ENCODE peak calls at places on chromosomes 5 and 9, in seven cellular contexts. W is A549, R is HCT116, P is body of pancreas, J is sigmoid colon, T is esophagus squamous epithelium, Z is uterus. L is an unnamed sample.

GRCh38 chr9:98515506-98516204 is 193.1 kb downstream of the GABBR2 start:
- DNase-seq in J (no peak), R (no peak), W (no peak), P (no peak), T (no peak), Z (no peak), L (no peak)

GRCh38 chr5:84301535-84301934 is 83.1 kb downstream of the EDIL3 start:
- DNase-seq in W (no peak), R (no peak), P (no peak), Z (no peak), J (no peak), T (no peak), L (no peak)

GRCh38 chr5:65013141-65013540 is 244.4 kb downstream of the CWC27 start:
- DNase-seq in R (no peak), J (no peak), P (no peak), T (no peak), W (no peak), Z (no peak), L (no peak)

GRCh38 chr9:76316069-76316468 is 78.2 kb downstream of the RFK start:
- DNase-seq in T (no peak), W (no peak), R (no peak), Z (no peak), P (no peak), J (no peak), L (no peak)

GRCh38 chr5:137688248-137688840 is 47.5 kb downstream of the KLHL3 start:
- DNase-seq in J (no peak), T (no peak), W (no peak), P (no peak), R (no peak), Z (no peak), L (no peak)

GRCh38 chr5:168064933-168065622 is 226.4 kb upstream of the WWC1 start:
- DNase-seq in J (no peak), T (no peak), R (no peak), W (no peak), Z (no peak), P (no peak), L (no peak)

GRCh38 chr9:94829380-94830070 is 103.0 kb downstream of the AOPEP start:
- DNase-seq in J (no peak), R (no peak), T (no peak), W (no peak), Z (no peak), P (no peak), L (no peak)

GRCh38 chr9:33416996-33417395 is 14.6 kb upstream of the AQP7 start:
- DNase-seq in R (no peak), T (no peak), W (no peak), P (no peak), Z (no peak), J (no peak), L (no peak)

GRCh38 chr5:65334077-65334476 is 147.6 kb downstream of the ADAMTS6 start:
- DNase-seq in T (no peak), W (no peak), R (no peak), P (peak; percentile 80), J (no peak), Z (no peak), L (peak; percentile 16)

GRCh38 chr9:80866576-80867227 is 822.6 kb downstream of the TLE1 start:
- DNase-seq in T (no peak), J (no peak), P (no peak), R (no peak), Z (no peak), W (no peak), L (no peak)

GRCh38 chr5:14156611-14157493 is 13.7 kb downstream of the TRIO start:
- DNase-seq in R (peak; percentile 32), J (no peak), T (no peak), W (peak; percentile 70), Z (peak; percentile 63), P (no peak), L (no peak)

GRCh38 chr5:39584921-39585320 is 160.1 kb upstream of the DAB2 start:
- DNase-seq in W (no peak), R (no peak), Z (no peak), T (no peak), J (no peak), P (no peak), L (no peak)

GRCh38 chr5:4700082-4700481 is 440.0 kb upstream of the ADAMTS16 start:
- DNase-seq in T (no peak), R (no peak), J (no peak), W (no peak), P (peak; percentile 61), Z (no peak), L (no peak)

GRCh38 chr5:135560858-135561257 is 17.9 kb downstream of the CXCL14 start:
- DNase-seq in Z (peak; percentile 17), P (peak; percentile 86), R (peak; percentile 65), W (peak; percentile 86), J (peak; percentile 83), T (no peak), L (peak; percentile 79)

GRCh38 chr9:132894857-132895846 is 16.5 kb downstream of the SPACA9 start:
- DNase-seq in Z (no peak), T (no peak), W (no peak), R (no peak), J (no peak), P (no peak), L (no peak)

GRCh38 chr9:2638871-2639673 is 17.5 kb downstream of the VLDLR start:
- DNase-seq in R (no peak), Z (no peak), P (no peak), J (no peak), T (no peak), W (no peak), L (no peak)

GRCh38 chr9:35882265-35882848 is 12.2 kb upstream of the OR13J1 start:
- DNase-seq in W (peak; percentile 87), Z (peak; percentile 87), R (peak; percentile 71), P (peak; percentile 91), J (peak; percentile 92), T (no peak), L (peak; percentile 90)

GRCh38 chr5:165404917-165405316 is 1899.5 kb downstream of the MAT2B start:
- DNase-seq in T (no peak), W (no peak), J (no peak), R (no peak), P (no peak), Z (no peak), L (no peak)

GRCh38 chr9:137237759-137238726 is 3.0 kb upstream of the TUBB4B start:
- DNase-seq in P (peak; percentile 46), J (no peak), Z (no peak), W (no peak), R (no peak), T (no peak), L (peak; percentile 75)

GRCh38 chr9:125700791-125701190 is 6.2 kb downstream of the MAPKAP1 start:
- DNase-seq in P (no peak), T (no peak), J (no peak), R (no peak), W (no peak), Z (no peak), L (no peak)

GRCh38 chr5:12794476-12795332 is 890.5 kb upstream of the CTNND2 start:
- DNase-seq in P (no peak), R (no peak), Z (no peak), T (no peak), J (no peak), W (no peak), L (no peak)

GRCh38 chr5:59008816-59009473 is 426.1 kb downstream of the RAB3C start:
- DNase-seq in T (no peak), R (no peak), Z (no peak), J (no peak), P (no peak), W (no peak), L (no peak)

GRCh38 chr9:106921341-106921899 is 58.5 kb downstream of the ZNF462 start:
- DNase-seq in R (peak; percentile 23), Z (peak; percentile 66), T (no peak), P (peak; percentile 26), J (no peak), W (no peak), L (peak; percentile 32)

GRCh38 chr9:134301387-134302129 is 24.7 kb upstream of the RXRA start:
- DNase-seq in P (no peak), J (no peak), R (no peak), T (no peak), W (no peak), Z (no peak), L (no peak)

GRCh38 chr9:128072144-128073021 is 4.4 kb downstream of the SLC25A25 start:
- DNase-seq in P (peak; percentile 70), T (no peak), Z (peak; percentile 90), R (no peak), W (no peak), J (peak; percentile 95), L (peak; percentile 89)

GRCh38 chr5:6736106-6736505 is 22.9 kb downstream of the TENT4A start:
- DNase-seq in T (no peak), R (no peak), Z (no peak), W (no peak), P (peak; percentile 46), J (peak; percentile 26), L (no peak)

GRCh38 chr5:140042551-140043507 is at the start of gene NRG2:
- DNase-seq in P (peak; percentile 80), Z (peak; percentile 67), R (peak; percentile 24), T (no peak), W (peak; percentile 89), J (peak; percentile 90), L (peak; percentile 63)
- TF ChIP-seq POLR2A in P (peak; percentile 21), Z (no peak), R (no peak), T (no peak), W (peak; percentile 48), J (no peak), L (no peak)

DNA sequence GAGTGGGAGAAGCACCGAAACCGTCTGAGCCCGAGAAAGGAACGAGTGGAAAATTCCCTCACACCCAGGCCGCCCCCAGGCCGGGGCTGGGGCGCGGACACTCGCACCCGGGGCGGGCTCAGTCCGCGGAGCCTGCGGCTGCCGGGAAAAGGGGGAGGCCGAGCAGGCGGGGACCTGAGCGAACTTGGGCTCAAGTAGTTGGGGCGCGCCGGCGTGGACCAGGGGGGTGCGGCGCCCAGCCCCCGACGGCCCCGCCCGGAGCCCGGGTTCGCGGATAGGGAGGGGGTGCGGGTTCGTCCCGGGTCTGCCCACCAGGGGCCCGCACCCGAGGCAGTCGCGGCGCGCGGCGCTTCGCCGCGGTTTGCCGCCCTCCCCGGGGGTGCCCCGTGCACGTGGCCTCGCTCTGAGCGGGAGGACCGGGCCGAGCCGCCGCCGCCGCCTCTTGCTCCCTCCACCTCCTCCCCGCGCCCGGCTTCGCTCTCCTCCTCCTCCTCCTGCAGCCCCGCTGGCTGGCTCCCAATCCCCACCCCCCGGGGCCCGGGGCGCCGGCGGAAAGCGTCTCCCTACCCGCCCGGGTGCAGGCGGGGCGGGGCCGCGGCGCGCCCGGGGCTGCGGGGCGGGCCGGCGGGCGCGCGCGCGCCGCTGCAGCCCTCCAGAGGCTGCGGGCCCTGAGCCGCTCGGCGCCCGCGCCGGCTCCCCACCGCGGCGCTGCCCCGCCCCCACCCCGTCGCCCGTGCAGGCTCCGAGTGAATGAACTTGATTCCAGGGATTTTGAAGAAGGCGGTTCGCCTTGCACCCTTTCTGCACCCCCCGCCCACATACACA is 1.2 kb upstream of the NFIB start:
- DNase-seq in P (peak; percentile 97), W (peak; percentile 70), J (peak; percentile 98), T (no peak), Z (peak; percentile 94), R (no peak), L (peak; percentile 91)
- TF ChIP-seq POLR2A in P (peak; percentile 89), W (peak; percentile 19), J (no peak), T (peak; percentile 71), Z (peak; percentile 80), R (no peak), L (peak; percentile 39)

GRCh38 chr9:14314424-14314928 is 535 bp upstream of the NFIB start:
- DNase-seq in T (no peak), P (peak; percentile 88), W (peak; percentile 82), J (peak; percentile 95), Z (peak; percentile 92), R (peak; percentile 19), L (peak; percentile 82)
- TF ChIP-seq POLR2A in T (peak; percentile 62), P (peak; percentile 49), W (no peak), J (peak; percentile 81), Z (peak; percentile 47), R (no peak), L (peak; percentile 70)

GRCh38 chr9:86282077-86282978 is at the start of gene ISCA1:
- DNase-seq in Z (peak; percentile 97), T (peak; percentile 86), W (peak; percentile 67), R (peak; percentile 64), P (peak; percentile 99), J (peak; percentile 98), L (peak; percentile 98)
- TF ChIP-seq POLR2A in Z (peak; percentile 86), T (peak; percentile 92), W (peak; percentile 74), R (peak; percentile 60), P (peak; percentile 91), J (peak; percentile 70), L (peak; percentile 96)